ENCODE peak calls at places on chromosomes 16 and 17, in seven cellular contexts. K is IMR-90; Y is A673; J is left ventricle myocardium inferior; P is CD8-positive, alpha-beta memory T cell; V is Peyer's patch; O is neural progenitor cell. H is an unnamed sample. For H3K4me1 and H3K9me3, the result is how much of the 10 kb centered on the place peaks cover.

GRCh38 chr17:20728181-20728580 is 148.7 kb downstream of the CDRT15L2 start:
- DNase-seq in K (no peak), Y (no peak), J (no peak), P (no peak), V (no peak), O (no peak), H (no peak)

GRCh38 chr17:83004791-83005380 is 74.5 kb upstream of the METRNL start:
- DNase-seq in K (no peak), Y (no peak), J (no peak), P (no peak), V (no peak), O (no peak), H (no peak)

GRCh38 chr16:51576498-51576897 is 425.4 kb upstream of the SALL1 start:
- DNase-seq in K (no peak), Y (no peak), J (no peak), P (no peak), V (no peak), O (no peak), H (no peak)

GRCh38 chr17:9768381-9768934 is 22.9 kb downstream of the DHRS7C start:
- DNase-seq in K (peak), Y (peak), J (no peak), P (no peak), V (no peak), O (peak), H (peak)

GRCh38 chr17:13031718-13032350 is 14.0 kb upstream of the ELAC2 start:
- DNase-seq in K (peak), Y (peak), J (peak), P (peak), V (peak), O (peak), H (peak)

GRCh38 chr16:21166561-21166961 is 8.1 kb downstream of the LDAF1 start:
- DNase-seq in K (peak), Y (no peak), J (no peak), P (no peak), V (no peak), O (peak), H (no peak)

GRCh38 chr17:40069751-40070643 is 7.2 kb downstream of the THRA start:
- DNase-seq in K (peak), Y (peak), J (no peak), P (peak), V (peak), O (no peak), H (peak)

GRCh38 chr16:90032664-90033346 is 13.5 kb upstream of the DBNDD1 start:
- DNase-seq in K (peak), Y (peak), J (no peak), P (no peak), V (no peak), O (no peak), H (no peak)

GRCh38 chr17:56633681-56634080 is 40.2 kb downstream of the NOG start:
- DNase-seq in K (no peak), Y (no peak), J (no peak), P (no peak), V (no peak), O (no peak), H (no peak)

GRCh38 chr17:79135628-79136405 is 61.2 kb downstream of the ENGASE start:
- DNase-seq in K (no peak), Y (no peak), J (no peak), P (no peak), V (no peak), O (no peak), H (no peak)

GRCh38 chr16:88068476-88069396 is 117.5 kb downstream of the BANP start:
- DNase-seq in K (no peak), Y (no peak), J (no peak), P (no peak), V (no peak), O (no peak), H (no peak)

GRCh38 chr17:60457148-60457547 is 34.9 kb downstream of the CHCT1 start:
- DNase-seq in K (no peak), Y (no peak), J (no peak), P (no peak), V (no peak), O (no peak), H (no peak)

GRCh38 chr17:75842411-75842810 is 1.8 kb downstream of the UNC13D start:
- DNase-seq in K (no peak), Y (no peak), J (no peak), P (no peak), V (no peak), O (no peak), H (no peak)

GRCh38 chr17:51748749-51749604 is 409.5 kb downstream of the CA10 start:
- DNase-seq in K (no peak), Y (no peak), J (no peak), P (no peak), V (no peak), O (no peak), H (no peak)

GRCh38 chr16:12425134-12425941 is 378.3 kb downstream of the CPPED1 start:
- DNase-seq in K (no peak), Y (no peak), J (no peak), P (no peak), V (no peak), O (peak), H (peak)

GRCh38 chr17:58986005-58986404 is 120.7 kb downstream of the TRIM37 start:
- DNase-seq in K (peak), Y (no peak), J (no peak), P (no peak), V (no peak), O (no peak), H (no peak)

GRCh38 chr17:42087042-42087701 is 11.1 kb downstream of the ZNF385C start:
- DNase-seq in K (no peak), Y (no peak), J (no peak), P (no peak), V (no peak), O (no peak), H (no peak)

GRCh38 chr17:7579001-7579838 is at the start of gene CD68:
- DNase-seq in K (peak), Y (peak), J (peak), P (peak), V (peak), O (no peak), H (peak)

GRCh38 chr17:27343972-27344607 is 50.2 kb downstream of the WSB1 start:
- DNase-seq in K (no peak), Y (peak), J (no peak), P (no peak), V (no peak), O (no peak), H (no peak)

GRCh38 chr17:79429864-79430494 is 180.9 kb downstream of the RBFOX3 start:
- DNase-seq in K (no peak), Y (no peak), J (no peak), P (no peak), V (no peak), O (no peak), H (no peak)

GRCh38 chr17:63930951-63931575 is 1.1 kb downstream of the CD79B start:
- DNase-seq in K (no peak), Y (no peak), J (peak), P (peak), V (peak), O (peak), H (peak)

GRCh38 chr17:80891096-80892018 is 100.3 kb upstream of the CHMP6 start:
- DNase-seq in K (peak), Y (peak), J (no peak), P (peak), V (peak), O (no peak), H (peak)

GRCh38 chr16:27633721-27634120 is 83.8 kb downstream of the KATNIP start:
- DNase-seq in K (no peak), Y (no peak), J (no peak), P (no peak), V (no peak), O (no peak), H (no peak)

GRCh38 chr16:27638833-27639587 is 89.1 kb downstream of the KATNIP start:
- DNase-seq in K (no peak), Y (no peak), J (no peak), P (no peak), V (no peak), O (no peak), H (no peak)

GRCh38 chr16:27634781-27635180 is 84.8 kb downstream of the KATNIP start:
- DNase-seq in K (peak), Y (no peak), J (no peak), P (no peak), V (no peak), O (no peak), H (no peak)

GRCh38 chr16:27639588-27640276 is 89.8 kb downstream of the KATNIP start:
- DNase-seq in K (peak), Y (peak), J (no peak), P (no peak), V (no peak), O (peak), H (peak)

DNA sequence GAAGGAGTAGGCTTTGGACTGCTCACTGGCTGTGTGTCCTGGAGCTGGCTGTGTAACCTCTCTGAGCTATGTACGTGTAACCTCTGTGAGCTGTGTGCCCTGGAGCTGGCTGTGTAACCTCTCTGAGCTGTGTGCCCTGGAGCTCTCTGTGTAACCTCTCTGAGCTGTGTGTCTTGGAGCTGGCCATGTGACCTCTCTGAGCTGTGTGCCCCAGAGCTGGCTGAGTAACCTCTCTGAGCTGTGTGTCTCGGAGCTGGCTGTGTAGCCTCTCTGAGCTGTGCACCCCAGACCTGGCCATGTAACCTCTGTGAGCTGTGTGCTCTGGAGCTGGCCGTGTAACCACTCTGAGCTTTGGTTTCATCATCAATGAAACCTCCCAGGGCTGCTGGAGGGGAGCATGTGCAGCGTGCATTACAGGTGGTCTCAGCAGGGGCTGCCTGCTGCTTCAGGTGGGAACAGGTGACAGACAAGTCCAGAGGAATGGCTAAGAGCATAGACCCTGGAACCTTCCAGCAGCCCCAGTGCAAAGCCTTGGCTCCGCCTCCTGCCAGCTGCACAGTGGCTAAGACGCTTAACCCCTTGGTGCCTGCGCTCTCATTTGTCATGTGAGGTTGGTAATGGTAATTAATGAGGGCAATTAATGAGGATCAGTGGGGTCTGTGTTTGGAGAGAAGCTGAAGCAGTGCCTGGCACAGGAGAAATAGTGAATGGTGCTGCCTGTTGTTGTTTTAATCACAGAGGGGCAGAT is 86.7 kb downstream of the KATNIP start:
- DNase-seq in K (no peak), Y (no peak), J (no peak), P (no peak), V (no peak), O (peak), H (no peak)
- H3K4me3 ChIP-seq in K (no peak), Y (no peak), J (no peak), P (no peak), V (no peak), O (no peak), H (no peak)

GRCh38 chr17:44014133-44014436 is 678 bp downstream of the TMEM101 start:
- DNase-seq in K (no peak), Y (no peak), J (no peak), P (no peak), V (no peak), O (no peak), H (no peak)

GRCh38 chr17:44012874-44013273 is 1.9 kb downstream of the TMEM101 start:
- DNase-seq in K (no peak), Y (no peak), J (no peak), P (no peak), V (no peak), O (no peak), H (no peak)

GRCh38 chr17:44010966-44011647 is 3.7 kb downstream of the TMEM101 start:
- DNase-seq in K (peak), Y (no peak), J (no peak), P (no peak), V (no peak), O (no peak), H (no peak)

GRCh38 chr17:44011876-44012275 is 2.9 kb downstream of the TMEM101 start:
- DNase-seq in K (no peak), Y (no peak), J (no peak), P (no peak), V (no peak), O (no peak), H (no peak)

GRCh38 chr17:44012391-44012790 is 2.4 kb downstream of the TMEM101 start:
- DNase-seq in K (no peak), Y (no peak), J (no peak), P (no peak), V (no peak), O (no peak), H (peak)
- H3K4me1 ChIP-seq in K (under half), Y (under half), J (half or more), P (under half), V (under half), O (under half), H (under half)

GRCh38 chr17:1890758-1891450 is 61.1 kb downstream of the RPA1 start:
- DNase-seq in K (no peak), Y (peak), J (no peak), P (peak), V (no peak), O (no peak), H (no peak)

GRCh38 chr17:1882836-1883235 is 53.0 kb downstream of the RPA1 start:
- DNase-seq in K (peak), Y (peak), J (no peak), P (no peak), V (peak), O (peak), H (peak)

GRCh38 chr17:1883536-1883935 is 53.7 kb downstream of the RPA1 start:
- DNase-seq in K (no peak), Y (no peak), J (no peak), P (no peak), V (peak), O (no peak), H (no peak)

GRCh38 chr17:1888741-1889140 is 58.9 kb downstream of the RPA1 start:
- DNase-seq in K (no peak), Y (no peak), J (no peak), P (peak), V (no peak), O (no peak), H (no peak)
- H3K9me3 ChIP-seq in K (under half), Y (under half), J (under half), P (under half), V (under half), O (under half), H (under half)

DNA sequence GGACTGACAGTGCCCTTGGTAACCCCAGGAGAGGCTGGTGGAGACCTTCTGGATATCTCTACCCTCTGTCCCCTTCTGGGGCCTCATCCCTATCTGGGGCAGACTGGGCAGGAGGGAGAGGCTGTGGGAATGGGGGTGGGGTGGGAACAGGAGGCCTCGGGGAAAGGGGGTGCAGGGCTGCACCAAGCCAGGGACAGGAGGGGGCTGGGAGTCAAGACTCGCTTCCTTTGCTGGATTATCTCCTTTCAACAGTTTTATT is 24.8 kb downstream of the G6PC3 start:
- DNase-seq in K (no peak), Y (no peak), J (no peak), P (no peak), V (no peak), O (no peak), H (no peak)
- H3K4me3 ChIP-seq in K (no peak), Y (no peak), J (peak), P (no peak), V (no peak), O (peak), H (no peak)

DNA sequence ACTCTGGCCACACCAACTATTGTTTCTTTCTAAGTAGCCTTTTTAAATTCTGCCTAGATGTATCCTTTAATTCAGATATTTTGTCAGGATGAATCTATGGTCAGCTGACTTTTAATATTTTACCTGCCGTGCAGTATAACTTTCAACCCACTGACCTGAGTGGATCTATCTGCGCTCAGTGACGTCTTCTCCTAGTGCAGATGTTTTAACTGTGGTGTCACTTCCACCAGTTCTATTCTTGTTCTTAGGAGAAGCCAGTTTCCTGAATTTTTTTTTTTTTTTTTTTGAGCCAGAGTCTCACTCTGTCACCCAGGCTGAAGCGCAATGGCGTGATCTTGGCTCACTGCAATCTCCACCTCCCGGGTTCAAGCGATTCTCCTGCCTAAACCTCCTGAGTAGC is 5.0 kb upstream of the TM4SF5 start:
- DNase-seq in K (no peak), Y (no peak), J (no peak), P (no peak), V (no peak), O (no peak), H (no peak)
- H3K4me1 ChIP-seq in K (under half), Y (under half), J (under half), P (under half), V (under half), O (under half), H (under half)

DNA sequence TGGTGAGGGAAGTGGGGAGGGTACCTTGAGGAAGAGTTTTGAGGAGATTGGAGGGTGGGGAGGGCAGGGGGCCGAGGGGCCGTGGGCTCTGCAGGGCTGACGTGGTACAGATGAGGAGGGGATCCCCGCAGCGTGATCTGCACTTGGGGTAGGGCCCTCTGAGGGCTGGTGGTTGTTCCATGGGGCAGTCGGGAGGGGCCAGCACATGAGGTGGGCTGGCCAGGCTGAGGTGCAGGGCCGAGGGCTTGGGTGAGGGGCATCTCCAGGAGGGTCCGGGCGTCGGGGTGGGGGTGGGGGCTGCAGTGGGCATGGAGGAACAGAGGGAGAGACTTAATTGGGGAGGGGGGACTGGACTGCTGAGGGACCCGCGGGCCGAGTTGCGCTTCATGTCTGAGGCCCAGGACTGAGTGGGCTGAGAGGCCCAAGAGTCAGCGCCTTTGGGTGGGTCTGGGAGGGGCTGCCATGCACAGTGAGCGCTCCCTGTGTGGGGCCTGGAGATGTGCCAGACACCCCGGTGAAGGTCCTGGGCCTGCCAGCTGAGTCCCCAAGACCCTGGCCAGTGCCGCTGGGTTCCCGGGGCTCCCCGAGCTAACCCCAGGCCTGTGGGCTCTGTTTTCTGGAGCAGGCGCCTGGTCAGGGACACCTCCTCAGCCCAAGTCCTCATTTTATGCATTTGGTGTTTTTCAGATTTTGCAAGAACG is 13.3 kb downstream of the PRSS27 start:
- DNase-seq in K (no peak), Y (no peak), J (no peak), P (no peak), V (no peak), O (no peak), H (no peak)
- H3K9me3 ChIP-seq in K (under half), Y (under half), J (under half), P (under half), V (under half), O (under half), H (under half)

DNA sequence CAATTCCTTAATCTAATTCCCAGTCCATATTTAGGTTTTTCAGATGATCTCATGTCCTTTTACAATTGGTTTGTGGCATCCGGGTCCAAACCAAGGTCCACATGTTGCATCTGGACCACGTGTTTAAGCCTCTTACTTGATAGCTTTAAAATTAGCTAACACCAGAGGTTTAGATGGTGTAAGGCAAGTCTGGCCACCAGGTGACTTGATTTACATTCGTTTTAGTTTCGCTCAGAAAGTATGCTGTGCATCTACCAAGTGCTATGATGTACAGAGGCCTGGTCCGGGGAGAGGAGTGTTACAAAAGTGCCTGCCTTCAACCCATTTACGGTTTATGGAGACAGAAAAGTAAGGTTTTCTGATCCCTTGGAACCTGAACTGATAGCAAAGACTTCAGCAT is 878 bp upstream of the DNAJA2 start:
- DNase-seq in K (no peak), Y (peak), J (no peak), P (peak), V (no peak), O (peak), H (peak)
- H3K4me3 ChIP-seq in K (no peak), Y (peak), J (peak), P (peak), V (peak), O (peak), H (no peak)

H was measured in small intestine.